ENCODE peak calls at places on chromosomes 6 and 20, in six cellular contexts. One of them, this sample, is unnamed.

GRCh38 chr20:19757487-19757972 is 528 bp upstream of the RIN2 start:
- DNase-seq in HFF-Myc: no peak
- DNase-seq in fibroblast of the aortic adventitia: peak
- DNase-seq in omental fat pad: peak
- DNase-seq in K562: no peak
- DNase-seq in psoas muscle: peak
- DNase-seq in this sample: peak

GRCh38 chr6:129131282-129131681 is 248.3 kb downstream of the LAMA2 start:
- DNase-seq in psoas muscle: peak
- DNase-seq in HFF-Myc: no peak
- DNase-seq in K562: no peak
- DNase-seq in fibroblast of the aortic adventitia: peak
- DNase-seq in omental fat pad: no peak
- DNase-seq in this sample: no peak

GRCh38 chr6:138410048-138410735 is 6.2 kb downstream of the HEBP2 start:
- DNase-seq in omental fat pad: peak
- DNase-seq in fibroblast of the aortic adventitia: peak
- DNase-seq in HFF-Myc: no peak
- DNase-seq in psoas muscle: no peak
- DNase-seq in K562: no peak
- DNase-seq in this sample: no peak

GRCh38 chr6:10421508-10422281 is 6.8 kb upstream of the TFAP2A start:
- DNase-seq in psoas muscle: no peak
- DNase-seq in omental fat pad: no peak
- DNase-seq in fibroblast of the aortic adventitia: no peak
- DNase-seq in HFF-Myc: no peak
- DNase-seq in K562: no peak
- DNase-seq in this sample: no peak

GRCh38 chr6:88013554-88013953 is 34.1 kb upstream of the SPACA1 start:
- DNase-seq in fibroblast of the aortic adventitia: no peak
- DNase-seq in K562: peak
- DNase-seq in HFF-Myc: no peak
- DNase-seq in omental fat pad: no peak
- DNase-seq in psoas muscle: no peak
- DNase-seq in this sample: no peak

GRCh38 chr6:5337573-5337972 is 76.3 kb downstream of the FARS2 start:
- DNase-seq in fibroblast of the aortic adventitia: peak
- DNase-seq in omental fat pad: no peak
- DNase-seq in psoas muscle: no peak
- DNase-seq in HFF-Myc: no peak
- DNase-seq in K562: no peak
- DNase-seq in this sample: no peak

GRCh38 chr6:153130515-153131036 is 506 bp downstream of the RGS17 start:
- DNase-seq in psoas muscle: no peak
- DNase-seq in fibroblast of the aortic adventitia: no peak
- DNase-seq in K562: no peak
- DNase-seq in HFF-Myc: no peak
- DNase-seq in omental fat pad: no peak
- DNase-seq in this sample: peak

GRCh38 chr6:39952170-39952569 is 17.9 kb upstream of the MOCS1 start:
- DNase-seq in fibroblast of the aortic adventitia: peak
- DNase-seq in omental fat pad: no peak
- DNase-seq in K562: no peak
- DNase-seq in psoas muscle: no peak
- DNase-seq in HFF-Myc: no peak
- DNase-seq in this sample: no peak

GRCh38 chr6:143068001-143068400 is 7.3 kb downstream of the AIG1 start:
- DNase-seq in K562: no peak
- DNase-seq in psoas muscle: no peak
- DNase-seq in HFF-Myc: no peak
- DNase-seq in omental fat pad: no peak
- DNase-seq in fibroblast of the aortic adventitia: peak
- DNase-seq in this sample: no peak

GRCh38 chr6:71404145-71404966 is 115.7 kb downstream of the OGFRL1 start:
- DNase-seq in HFF-Myc: no peak
- DNase-seq in fibroblast of the aortic adventitia: peak
- DNase-seq in psoas muscle: no peak
- DNase-seq in omental fat pad: no peak
- DNase-seq in K562: no peak
- DNase-seq in this sample: no peak

GRCh38 chr6:118297821-118298220 is 250.3 kb upstream of the PLN start:
- DNase-seq in omental fat pad: no peak
- DNase-seq in fibroblast of the aortic adventitia: no peak
- DNase-seq in psoas muscle: no peak
- DNase-seq in K562: no peak
- DNase-seq in HFF-Myc: no peak
- DNase-seq in this sample: no peak

GRCh38 chr6:166173292-166173951 is 5.8 kb upstream of the TBXT start:
- DNase-seq in psoas muscle: no peak
- DNase-seq in fibroblast of the aortic adventitia: no peak
- DNase-seq in HFF-Myc: no peak
- DNase-seq in omental fat pad: no peak
- DNase-seq in K562: no peak
- DNase-seq in this sample: peak

GRCh38 chr20:64083380-64084208 is 604 bp downstream of the LKAAEAR1 start:
- DNase-seq in fibroblast of the aortic adventitia: peak
- DNase-seq in omental fat pad: peak
- DNase-seq in psoas muscle: peak
- DNase-seq in HFF-Myc: no peak
- DNase-seq in K562: peak
- DNase-seq in this sample: peak

GRCh38 chr6:4603291-4603690 is 172.9 kb upstream of the CDYL start:
- DNase-seq in psoas muscle: peak
- DNase-seq in omental fat pad: no peak
- DNase-seq in K562: no peak
- DNase-seq in HFF-Myc: no peak
- DNase-seq in fibroblast of the aortic adventitia: peak
- DNase-seq in this sample: no peak

GRCh38 chr6:125749864-125750691 is 646 bp downstream of the HEY2 start:
- DNase-seq in K562: peak
- DNase-seq in psoas muscle: peak
- DNase-seq in omental fat pad: no peak
- DNase-seq in fibroblast of the aortic adventitia: peak
- DNase-seq in HFF-Myc: no peak
- DNase-seq in this sample: peak

GRCh38 chr20:64035066-64035932 is 683 bp upstream of the C20orf204 start:
- DNase-seq in fibroblast of the aortic adventitia: no peak
- DNase-seq in omental fat pad: no peak
- DNase-seq in HFF-Myc: no peak
- DNase-seq in psoas muscle: no peak
- DNase-seq in K562: no peak
- DNase-seq in this sample: no peak

GRCh38 chr6:88869263-88870023 is 94.0 kb downstream of the RNGTT start:
- DNase-seq in omental fat pad: no peak
- DNase-seq in fibroblast of the aortic adventitia: peak
- DNase-seq in psoas muscle: no peak
- DNase-seq in K562: no peak
- DNase-seq in HFF-Myc: peak
- DNase-seq in this sample: no peak

GRCh38 chr6:26309731-26310142 is 55.3 kb upstream of the BTN3A2 start:
- DNase-seq in HFF-Myc: no peak
- DNase-seq in fibroblast of the aortic adventitia: peak
- DNase-seq in K562: peak
- DNase-seq in omental fat pad: no peak
- DNase-seq in psoas muscle: no peak
- DNase-seq in this sample: no peak

GRCh38 chr6:30006170-30007131 is 54.6 kb upstream of the POLR1H start:
- DNase-seq in K562: no peak
- DNase-seq in HFF-Myc: no peak
- DNase-seq in fibroblast of the aortic adventitia: peak
- DNase-seq in omental fat pad: no peak
- DNase-seq in psoas muscle: peak
- DNase-seq in this sample: peak

GRCh38 chr6:64170326-64170725 is 534.7 kb downstream of the PHF3 start:
- DNase-seq in omental fat pad: no peak
- DNase-seq in K562: no peak
- DNase-seq in HFF-Myc: no peak
- DNase-seq in fibroblast of the aortic adventitia: peak
- DNase-seq in psoas muscle: no peak
- DNase-seq in this sample: no peak

GRCh38 chr6:52435345-52435744 is 15.2 kb downstream of the EFHC1 start:
- DNase-seq in omental fat pad: no peak
- DNase-seq in K562: no peak
- DNase-seq in fibroblast of the aortic adventitia: no peak
- DNase-seq in psoas muscle: no peak
- DNase-seq in HFF-Myc: no peak
- DNase-seq in this sample: no peak

GRCh38 chr20:17364681-17365080 is 137.8 kb downstream of the PCSK2 start:
- DNase-seq in HFF-Myc: no peak
- DNase-seq in K562: no peak
- DNase-seq in fibroblast of the aortic adventitia: no peak
- DNase-seq in psoas muscle: no peak
- DNase-seq in omental fat pad: no peak
- DNase-seq in this sample: no peak

GRCh38 chr6:75855047-75855446 is 106.0 kb downstream of the MYO6 start:
- DNase-seq in K562: peak
- DNase-seq in omental fat pad: no peak
- DNase-seq in fibroblast of the aortic adventitia: peak
- DNase-seq in HFF-Myc: peak
- DNase-seq in psoas muscle: no peak
- DNase-seq in this sample: peak

GRCh38 chr6:83514877-83515466 is 2.6 kb downstream of the PRSS35 start:
- DNase-seq in psoas muscle: no peak
- DNase-seq in HFF-Myc: peak
- DNase-seq in omental fat pad: no peak
- DNase-seq in fibroblast of the aortic adventitia: peak
- DNase-seq in K562: peak
- DNase-seq in this sample: peak

GRCh38 chr6:43940393-43941087 is 170.5 kb downstream of the VEGFA start:
- DNase-seq in K562: no peak
- DNase-seq in HFF-Myc: no peak
- DNase-seq in fibroblast of the aortic adventitia: no peak
- DNase-seq in omental fat pad: no peak
- DNase-seq in psoas muscle: no peak
- DNase-seq in this sample: no peak

GRCh38 chr6:75882734-75883133 is 133.7 kb downstream of the MYO6 start:
- DNase-seq in omental fat pad: no peak
- DNase-seq in K562: no peak
- DNase-seq in HFF-Myc: peak
- DNase-seq in fibroblast of the aortic adventitia: peak
- DNase-seq in psoas muscle: no peak
- DNase-seq in this sample: no peak

GRCh38 chr20:36408219-36408618 is 102.1 kb downstream of the DLGAP4 start:
- DNase-seq in fibroblast of the aortic adventitia: peak
- DNase-seq in HFF-Myc: no peak
- DNase-seq in K562: peak
- DNase-seq in omental fat pad: no peak
- DNase-seq in psoas muscle: no peak
- DNase-seq in this sample: peak

GRCh38 chr6:40968620-40969145 is 70.3 kb downstream of the UNC5CL start:
- DNase-seq in psoas muscle: no peak
- DNase-seq in omental fat pad: no peak
- DNase-seq in K562: no peak
- DNase-seq in fibroblast of the aortic adventitia: peak
- DNase-seq in HFF-Myc: no peak
- DNase-seq in this sample: no peak

GRCh38 chr6:139344186-139344963 is 30.1 kb downstream of the CITED2 start:
- DNase-seq in psoas muscle: no peak
- DNase-seq in fibroblast of the aortic adventitia: no peak
- DNase-seq in K562: no peak
- DNase-seq in omental fat pad: no peak
- DNase-seq in HFF-Myc: no peak
- DNase-seq in this sample: no peak

DNA sequence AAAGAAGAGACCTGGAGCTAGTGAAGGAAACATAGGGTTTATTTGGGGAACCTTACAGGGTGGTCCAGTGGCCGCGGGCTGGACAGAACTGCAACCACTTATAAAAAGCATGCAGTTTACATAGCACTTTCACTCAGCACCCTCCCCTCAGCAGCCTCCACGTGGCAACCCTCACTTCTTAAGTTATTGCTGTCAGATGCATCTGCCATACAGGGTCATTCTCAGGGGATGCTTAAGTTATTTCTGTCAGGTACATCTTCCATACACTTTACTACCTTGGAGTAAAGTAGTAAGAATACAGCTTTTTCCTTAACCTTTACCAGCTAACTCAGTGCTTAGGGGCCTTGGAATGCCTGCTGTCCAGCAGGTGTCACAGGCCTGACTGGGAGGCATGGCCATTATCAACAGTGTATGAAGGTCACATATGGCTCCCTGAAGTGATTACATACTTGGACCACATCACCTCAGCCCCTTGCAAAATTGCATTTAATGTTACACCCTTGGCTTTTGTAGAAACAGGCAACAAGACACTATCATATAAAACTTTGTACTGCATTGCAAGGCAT is 2.0 kb upstream of the NOL7 start:
- DNase-seq in HFF-Myc: no peak
- DNase-seq in fibroblast of the aortic adventitia: no peak
- DNase-seq in psoas muscle: no peak
- DNase-seq in K562: no peak
- DNase-seq in omental fat pad: no peak
- DNase-seq in this sample: no peak
- TF ChIP-seq CTCF in HFF-Myc: no peak
- TF ChIP-seq CTCF in fibroblast of the aortic adventitia: no peak
- TF ChIP-seq CTCF in psoas muscle: no peak
- TF ChIP-seq CTCF in K562: no peak
- TF ChIP-seq CTCF in omental fat pad: no peak
- TF ChIP-seq CTCF in this sample: no peak

GRCh38 chr6:155495011-155495768 is 39.6 kb upstream of the NOX3 start:
- DNase-seq in fibroblast of the aortic adventitia: peak
- DNase-seq in psoas muscle: peak
- DNase-seq in HFF-Myc: peak
- DNase-seq in K562: no peak
- DNase-seq in omental fat pad: no peak
- DNase-seq in this sample: peak
- TF ChIP-seq CTCF in fibroblast of the aortic adventitia: peak
- TF ChIP-seq CTCF in psoas muscle: peak
- TF ChIP-seq CTCF in HFF-Myc: peak
- TF ChIP-seq CTCF in K562: no peak
- TF ChIP-seq CTCF in omental fat pad: no peak
- TF ChIP-seq CTCF in this sample: no peak

DNA sequence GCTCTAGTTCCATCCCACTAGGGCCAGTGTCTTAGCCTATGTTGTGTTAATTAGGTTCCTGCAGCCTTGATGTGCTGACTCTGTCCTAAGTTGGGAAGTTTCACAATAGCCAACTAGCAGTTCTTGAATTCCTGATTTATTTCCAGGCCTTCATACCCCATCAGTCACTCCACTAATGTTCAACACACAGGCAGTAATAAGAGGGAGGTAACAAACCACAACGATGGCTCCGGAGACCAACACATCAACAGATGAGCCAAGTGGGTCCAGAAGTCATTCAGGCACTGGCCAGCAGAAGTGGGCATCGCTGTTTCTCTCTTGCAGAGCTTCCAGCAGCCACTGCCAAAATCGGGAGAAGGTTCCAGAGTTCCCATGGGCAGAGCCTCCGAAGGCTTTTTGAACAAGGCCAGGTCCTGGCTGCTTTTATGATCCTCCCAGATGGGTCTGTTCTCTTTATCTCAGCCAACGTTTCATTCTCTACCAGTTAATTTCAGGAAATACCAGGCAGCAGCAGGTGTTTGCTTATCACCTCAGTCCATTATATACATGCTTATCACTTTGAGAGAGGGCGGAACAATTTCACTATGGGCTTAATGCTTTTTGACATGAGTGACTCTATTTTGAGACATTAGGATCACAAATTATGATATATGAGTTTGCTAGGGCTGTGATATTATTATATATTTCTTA is 48.5 kb upstream of the NOP56 start:
- DNase-seq in omental fat pad: no peak
- DNase-seq in K562: no peak
- DNase-seq in fibroblast of the aortic adventitia: no peak
- DNase-seq in psoas muscle: no peak
- DNase-seq in HFF-Myc: no peak
- DNase-seq in this sample: no peak
- TF ChIP-seq CTCF in omental fat pad: no peak
- TF ChIP-seq CTCF in K562: no peak
- TF ChIP-seq CTCF in fibroblast of the aortic adventitia: no peak
- TF ChIP-seq CTCF in psoas muscle: no peak
- TF ChIP-seq CTCF in HFF-Myc: no peak
- TF ChIP-seq CTCF in this sample: no peak

GRCh38 chr6:33481192-33481591 is 26.8 kb downstream of the ZBTB9 start:
- DNase-seq in fibroblast of the aortic adventitia: no peak
- DNase-seq in omental fat pad: no peak
- DNase-seq in HFF-Myc: no peak
- DNase-seq in K562: no peak
- DNase-seq in psoas muscle: no peak
- DNase-seq in this sample: no peak
- TF ChIP-seq CTCF in fibroblast of the aortic adventitia: no peak
- TF ChIP-seq CTCF in omental fat pad: no peak
- TF ChIP-seq CTCF in HFF-Myc: no peak
- TF ChIP-seq CTCF in K562: no peak
- TF ChIP-seq CTCF in psoas muscle: no peak
- TF ChIP-seq CTCF in this sample: no peak